ENCODE peak calls at places on chromosomes 5 and 9, in five cellular contexts. One of them, this sample, is unnamed.

GRCh38 chr5:169071-169727 is 22.1 kb upstream of the LRRC14B start:
- DNase-seq in right lobe of liver: peak; percentile 66
- DNase-seq in IMR-90: peak; percentile 83
- DNase-seq in prostate gland: no peak
- DNase-seq in gastrocnemius medialis: no peak
- DNase-seq in this sample: no peak

GRCh38 chr9:2255128-2255527 is 240.0 kb downstream of the SMARCA2 start:
- DNase-seq in right lobe of liver: no peak
- DNase-seq in IMR-90: no peak
- DNase-seq in prostate gland: no peak
- DNase-seq in gastrocnemius medialis: no peak
- DNase-seq in this sample: no peak

GRCh38 chr5:126462239-126463014 is 39.2 kb downstream of the GRAMD2B start:
- DNase-seq in right lobe of liver: no peak
- DNase-seq in IMR-90: peak; percentile 40
- DNase-seq in prostate gland: no peak
- DNase-seq in gastrocnemius medialis: no peak
- DNase-seq in this sample: no peak

GRCh38 chr5:57986746-57987145 is 473.1 kb downstream of the PLK2 start:
- DNase-seq in right lobe of liver: no peak
- DNase-seq in IMR-90: peak; percentile 34
- DNase-seq in prostate gland: no peak
- DNase-seq in gastrocnemius medialis: no peak
- DNase-seq in this sample: no peak

GRCh38 chr5:150789943-150790611 is 11.5 kb downstream of the SMIM3 start:
- DNase-seq in right lobe of liver: no peak
- DNase-seq in IMR-90: peak; percentile 99
- DNase-seq in prostate gland: peak; percentile 32
- DNase-seq in gastrocnemius medialis: no peak
- DNase-seq in this sample: peak; percentile 71

GRCh38 chr5:166286832-166287231 is 2004.6 kb upstream of the WWC1 start:
- DNase-seq in right lobe of liver: no peak
- DNase-seq in IMR-90: no peak
- DNase-seq in prostate gland: no peak
- DNase-seq in gastrocnemius medialis: no peak
- DNase-seq in this sample: no peak

GRCh38 chr9:36436909-36437308 is 36.8 kb upstream of the RNF38 start:
- DNase-seq in right lobe of liver: no peak
- DNase-seq in IMR-90: peak; percentile 20
- DNase-seq in prostate gland: no peak
- DNase-seq in gastrocnemius medialis: no peak
- DNase-seq in this sample: no peak

GRCh38 chr5:147887026-147887627 is 8.6 kb downstream of the SCGB3A2 start:
- DNase-seq in right lobe of liver: no peak
- DNase-seq in IMR-90: peak; percentile 35
- DNase-seq in prostate gland: peak; percentile 51
- DNase-seq in gastrocnemius medialis: no peak
- DNase-seq in this sample: no peak

GRCh38 chr5:150299571-150300327 is 3.0 kb downstream of the ARSI start:
- DNase-seq in right lobe of liver: no peak
- DNase-seq in IMR-90: no peak
- DNase-seq in prostate gland: no peak
- DNase-seq in gastrocnemius medialis: no peak
- DNase-seq in this sample: no peak

GRCh38 chr5:132464155-132464939 is 26.2 kb downstream of the IRF1 start:
- DNase-seq in right lobe of liver: peak; percentile 66
- DNase-seq in IMR-90: no peak
- DNase-seq in prostate gland: no peak
- DNase-seq in gastrocnemius medialis: no peak
- DNase-seq in this sample: no peak

GRCh38 chr9:967851-968641 is 8.4 kb upstream of the DMRT3 start:
- DNase-seq in right lobe of liver: no peak
- DNase-seq in IMR-90: peak; percentile 13
- DNase-seq in prostate gland: no peak
- DNase-seq in gastrocnemius medialis: no peak
- DNase-seq in this sample: no peak

GRCh38 chr9:97660345-97660744 is 26.7 kb downstream of the NCBP1 start:
- DNase-seq in right lobe of liver: no peak
- DNase-seq in IMR-90: no peak
- DNase-seq in prostate gland: no peak
- DNase-seq in gastrocnemius medialis: no peak
- DNase-seq in this sample: no peak

GRCh38 chr9:73441223-73441622 is 289.6 kb downstream of the ANXA1 start:
- DNase-seq in right lobe of liver: no peak
- DNase-seq in IMR-90: no peak
- DNase-seq in prostate gland: no peak
- DNase-seq in gastrocnemius medialis: no peak
- DNase-seq in this sample: no peak

GRCh38 chr9:84932915-84933527 is 263.5 kb downstream of the NTRK2 start:
- DNase-seq in right lobe of liver: no peak
- DNase-seq in IMR-90: no peak
- DNase-seq in prostate gland: no peak
- DNase-seq in gastrocnemius medialis: no peak
- DNase-seq in this sample: no peak

GRCh38 chr5:166370928-166371690 is 1920.3 kb upstream of the WWC1 start:
- DNase-seq in right lobe of liver: no peak
- DNase-seq in IMR-90: no peak
- DNase-seq in prostate gland: no peak
- DNase-seq in gastrocnemius medialis: no peak
- DNase-seq in this sample: no peak

GRCh38 chr5:160520609-160521391 is 99.1 kb downstream of the PTTG1 start:
- DNase-seq in right lobe of liver: no peak
- DNase-seq in IMR-90: no peak
- DNase-seq in prostate gland: no peak
- DNase-seq in gastrocnemius medialis: no peak
- DNase-seq in this sample: no peak

GRCh38 chr5:177325868-177326381 is 14.2 kb upstream of the MXD3 start:
- DNase-seq in right lobe of liver: peak; percentile 46
- DNase-seq in IMR-90: no peak
- DNase-seq in prostate gland: no peak
- DNase-seq in gastrocnemius medialis: no peak
- DNase-seq in this sample: no peak

GRCh38 chr5:322942-323879 is 1.7 kb downstream of the AHRR start:
- DNase-seq in right lobe of liver: no peak
- DNase-seq in IMR-90: peak; percentile 31
- DNase-seq in prostate gland: no peak
- DNase-seq in gastrocnemius medialis: no peak
- DNase-seq in this sample: no peak

GRCh38 chr9:27398982-27399653 is 102.2 kb upstream of the EQTN start:
- DNase-seq in right lobe of liver: no peak
- DNase-seq in IMR-90: no peak
- DNase-seq in prostate gland: no peak
- DNase-seq in gastrocnemius medialis: no peak
- DNase-seq in this sample: no peak
- TF ChIP-seq POLR2A in right lobe of liver: no peak
- TF ChIP-seq POLR2A in IMR-90: no peak
- TF ChIP-seq POLR2A in prostate gland: no peak
- TF ChIP-seq POLR2A in gastrocnemius medialis: no peak
- TF ChIP-seq POLR2A in this sample: no peak

GRCh38 chr5:141923443-141924313 is at the start of gene DELE1:
- DNase-seq in right lobe of liver: peak; percentile 96
- DNase-seq in IMR-90: peak; percentile 91
- DNase-seq in prostate gland: peak; percentile 90
- DNase-seq in gastrocnemius medialis: peak; percentile 91
- DNase-seq in this sample: peak; percentile 94
- TF ChIP-seq POLR2A in right lobe of liver: peak; percentile 89
- TF ChIP-seq POLR2A in IMR-90: peak; percentile 92
- TF ChIP-seq POLR2A in prostate gland: peak; percentile 68
- TF ChIP-seq POLR2A in gastrocnemius medialis: peak; percentile 86
- TF ChIP-seq POLR2A in this sample: peak; percentile 76

GRCh38 chr5:74686962-74687751 is 2.1 kb downstream of the HEXB start:
- DNase-seq in right lobe of liver: no peak
- DNase-seq in IMR-90: peak; percentile 67
- DNase-seq in prostate gland: no peak
- DNase-seq in gastrocnemius medialis: no peak
- DNase-seq in this sample: no peak

GRCh38 chr5:74679968-74680367 is 5.1 kb upstream of the HEXB start:
- DNase-seq in right lobe of liver: no peak
- DNase-seq in IMR-90: peak; percentile 70
- DNase-seq in prostate gland: no peak
- DNase-seq in gastrocnemius medialis: no peak
- DNase-seq in this sample: no peak

GRCh38 chr5:74685979-74686631 is 1.1 kb downstream of the HEXB start:
- DNase-seq in right lobe of liver: no peak
- DNase-seq in IMR-90: peak; percentile 68
- DNase-seq in prostate gland: no peak
- DNase-seq in gastrocnemius medialis: no peak
- DNase-seq in this sample: no peak

GRCh38 chr5:74682636-74683035 is 2.4 kb upstream of the HEXB start:
- DNase-seq in right lobe of liver: no peak
- DNase-seq in IMR-90: no peak
- DNase-seq in prostate gland: no peak
- DNase-seq in gastrocnemius medialis: no peak
- DNase-seq in this sample: no peak

DNA sequence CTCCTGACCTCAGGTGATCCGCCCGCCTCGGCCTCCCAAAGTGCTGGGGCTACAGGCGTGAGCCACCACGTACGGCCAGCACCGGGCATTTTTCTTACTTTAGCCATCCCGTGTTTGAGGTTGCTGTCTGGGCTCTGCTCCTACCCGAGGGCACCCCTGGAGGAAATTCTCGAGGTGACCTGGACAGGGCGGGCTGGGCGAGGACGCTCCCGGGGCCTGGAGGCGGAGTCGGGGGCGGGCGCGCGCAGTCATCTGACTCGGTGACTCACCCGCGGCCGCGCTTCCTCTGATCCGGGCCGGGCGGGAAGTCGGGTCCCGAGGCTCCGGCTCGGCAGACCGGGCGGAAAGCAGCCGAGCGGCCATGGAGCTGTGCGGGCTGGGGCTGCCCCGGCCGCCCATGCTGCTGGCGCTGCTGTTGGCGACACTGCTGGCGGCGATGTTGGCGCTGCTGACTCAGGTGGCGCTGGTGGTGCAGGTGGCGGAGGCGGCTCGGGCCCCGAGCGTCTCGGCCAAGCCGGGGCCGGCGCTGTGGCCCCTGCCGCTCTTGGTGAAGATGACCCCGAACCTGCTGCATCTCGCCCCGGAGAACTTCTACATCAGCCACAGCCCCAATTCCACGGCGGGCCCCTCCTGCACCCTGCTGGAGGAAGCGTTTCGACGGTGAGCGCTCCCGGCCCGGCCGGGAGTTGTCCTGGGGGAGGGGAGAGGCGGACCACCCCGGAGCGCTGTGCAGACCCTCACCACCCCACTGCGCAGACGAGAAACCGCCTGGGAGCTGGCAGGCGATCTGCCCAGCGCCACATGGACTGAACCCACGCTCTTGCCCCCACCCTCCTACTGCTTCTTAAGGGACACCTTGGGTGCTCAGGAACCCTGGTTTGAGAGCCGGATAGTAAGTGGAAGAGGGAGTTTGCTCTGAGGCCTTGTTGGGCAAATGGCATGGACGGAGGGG is at the start of gene HEXB:
- DNase-seq in right lobe of liver: peak; percentile 94
- DNase-seq in IMR-90: peak; percentile 76
- DNase-seq in prostate gland: peak; percentile 89
- DNase-seq in gastrocnemius medialis: peak; percentile 80
- DNase-seq in this sample: peak; percentile 86
- TF ChIP-seq POLR2A in right lobe of liver: peak; percentile 97
- TF ChIP-seq POLR2A in IMR-90: peak; percentile 90
- TF ChIP-seq POLR2A in prostate gland: peak; percentile 87
- TF ChIP-seq POLR2A in gastrocnemius medialis: peak; percentile 86
- TF ChIP-seq POLR2A in this sample: peak; percentile 98

GRCh38 chr9:127935765-127936221 is 1.9 kb downstream of the DPM2 start:
- DNase-seq in right lobe of liver: no peak
- DNase-seq in IMR-90: peak; percentile 41
- DNase-seq in prostate gland: no peak
- DNase-seq in gastrocnemius medialis: no peak
- DNase-seq in this sample: no peak
- TF ChIP-seq POLR2A in right lobe of liver: no peak
- TF ChIP-seq POLR2A in IMR-90: no peak
- TF ChIP-seq POLR2A in prostate gland: no peak
- TF ChIP-seq POLR2A in gastrocnemius medialis: no peak
- TF ChIP-seq POLR2A in this sample: no peak

GRCh38 chr5:179802207-179802883 is 4.3 kb downstream of the MGAT4B start:
- DNase-seq in right lobe of liver: peak; percentile 91
- DNase-seq in IMR-90: no peak
- DNase-seq in prostate gland: no peak
- DNase-seq in gastrocnemius medialis: no peak
- DNase-seq in this sample: peak; percentile 99

GRCh38 chr5:179805070-179805528 is 1.6 kb downstream of the MGAT4B start:
- DNase-seq in right lobe of liver: peak; percentile 90
- DNase-seq in IMR-90: no peak
- DNase-seq in prostate gland: no peak
- DNase-seq in gastrocnemius medialis: no peak
- DNase-seq in this sample: no peak

GRCh38 chr5:179802950-179803562 is 3.6 kb downstream of the MGAT4B start:
- DNase-seq in right lobe of liver: peak; percentile 82
- DNase-seq in IMR-90: no peak
- DNase-seq in prostate gland: no peak
- DNase-seq in gastrocnemius medialis: no peak
- DNase-seq in this sample: no peak

GRCh38 chr5:179804599-179804947 is 2.1 kb downstream of the MGAT4B start:
- DNase-seq in right lobe of liver: no peak
- DNase-seq in IMR-90: no peak
- DNase-seq in prostate gland: no peak
- DNase-seq in gastrocnemius medialis: no peak
- DNase-seq in this sample: no peak

GRCh38 chr5:179803651-179804598 is 2.7 kb downstream of the MGAT4B start:
- DNase-seq in right lobe of liver: peak; percentile 72
- DNase-seq in IMR-90: peak; percentile 41
- DNase-seq in prostate gland: no peak
- DNase-seq in gastrocnemius medialis: no peak
- DNase-seq in this sample: peak; percentile 88
- TF ChIP-seq POLR2A in right lobe of liver: no peak
- TF ChIP-seq POLR2A in IMR-90: no peak
- TF ChIP-seq POLR2A in prostate gland: no peak
- TF ChIP-seq POLR2A in gastrocnemius medialis: no peak
- TF ChIP-seq POLR2A in this sample: no peak

DNA sequence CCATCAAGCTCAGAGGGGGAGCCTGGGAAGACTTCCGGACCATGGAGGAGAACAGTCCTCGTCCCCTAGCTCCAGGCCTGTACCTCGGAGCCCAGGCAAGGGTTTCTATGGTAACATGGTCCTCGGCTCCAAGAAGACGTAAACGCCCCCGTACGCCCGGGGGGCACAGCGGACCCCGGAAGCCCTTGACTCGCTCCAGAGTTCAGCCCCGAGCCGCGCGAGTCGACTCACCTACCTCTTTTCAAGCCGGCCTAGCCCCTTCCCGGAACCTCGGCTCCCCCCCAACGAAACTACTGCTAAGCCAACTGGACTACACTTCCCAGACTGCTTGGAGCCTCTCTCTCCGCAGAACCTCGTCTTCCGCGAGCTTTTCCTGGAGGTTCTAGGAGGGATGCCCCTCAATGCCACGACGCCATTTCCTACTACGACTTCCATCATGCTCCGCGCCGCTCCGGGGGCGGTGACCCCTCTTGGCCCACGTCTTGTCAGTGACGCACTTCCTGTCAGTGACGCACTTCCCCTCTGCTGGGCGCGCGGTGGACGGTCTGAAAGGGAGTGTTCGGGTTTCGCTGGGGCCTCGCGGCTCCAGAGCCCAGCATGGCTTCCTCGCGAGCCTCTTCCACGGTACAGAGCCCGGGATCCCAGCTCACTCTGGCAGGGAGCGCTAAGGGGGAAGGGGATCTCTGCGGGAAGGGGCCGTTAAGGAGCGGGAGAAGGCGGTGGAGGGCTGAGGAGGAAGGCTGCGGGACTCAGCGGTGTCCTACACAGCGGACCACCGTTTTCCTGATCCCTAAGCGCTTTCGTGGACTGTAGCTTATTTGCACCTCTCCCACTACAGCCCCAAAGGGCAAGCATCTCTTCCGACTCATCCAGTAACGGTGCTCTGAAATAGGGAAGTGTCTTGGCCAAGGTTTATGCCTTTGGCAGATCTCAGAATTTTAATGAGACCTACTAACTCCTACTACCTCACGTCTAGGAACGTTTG is at the start of the genes CDC26 and PRPF4:
- DNase-seq in right lobe of liver: peak; percentile 97
- DNase-seq in IMR-90: peak; percentile 99
- DNase-seq in prostate gland: peak; percentile 96
- DNase-seq in gastrocnemius medialis: peak; percentile 93
- DNase-seq in this sample: peak; percentile 82
- TF ChIP-seq POLR2A in right lobe of liver: peak; percentile 92
- TF ChIP-seq POLR2A in IMR-90: peak; percentile 97
- TF ChIP-seq POLR2A in prostate gland: peak; percentile 89
- TF ChIP-seq POLR2A in gastrocnemius medialis: peak; percentile 84
- TF ChIP-seq POLR2A in this sample: peak; percentile 90